ENCODE peak calls at places on chromosomes 3 and 15, in eight cellular contexts. One of them, this sample, is unnamed.

GRCh38 chr3:57752307-57752706 is 3.8 kb upstream of the SLMAP start:
- DNase-seq in ecto neural progenitor cell: no peak
- DNase-seq in psoas muscle: no peak
- DNase-seq in GDM1: no peak
- DNase-seq in RWPE2: no peak
- DNase-seq in gastrocnemius medialis: no peak
- DNase-seq in stimulated activated CD4-positive, alpha-beta T cell treated with anti-CD3 and anti-CD28 coated beads, Interleukin-1b, Interleukin-23, amount 100 ng/mL, for 48 hours: no peak
- DNase-seq in kidney epithelial cell: peak
- DNase-seq in this sample: no peak

GRCh38 chr3:132210476-132211346 is 106.5 kb upstream of the ACP3 start:
- DNase-seq in kidney epithelial cell: no peak
- DNase-seq in psoas muscle: no peak
- DNase-seq in GDM1: no peak
- DNase-seq in gastrocnemius medialis: no peak
- DNase-seq in RWPE2: no peak
- DNase-seq in ecto neural progenitor cell: no peak
- DNase-seq in stimulated activated CD4-positive, alpha-beta T cell treated with anti-CD3 and anti-CD28 coated beads, Interleukin-1b, Interleukin-23, amount 100 ng/mL, for 48 hours: peak
- DNase-seq in this sample: no peak

GRCh38 chr3:146308682-146309081 is 57.8 kb upstream of the PLSCR4 start:
- DNase-seq in psoas muscle: no peak
- DNase-seq in GDM1: no peak
- DNase-seq in ecto neural progenitor cell: no peak
- DNase-seq in stimulated activated CD4-positive, alpha-beta T cell treated with anti-CD3 and anti-CD28 coated beads, Interleukin-1b, Interleukin-23, amount 100 ng/mL, for 48 hours: no peak
- DNase-seq in kidney epithelial cell: no peak
- DNase-seq in RWPE2: no peak
- DNase-seq in gastrocnemius medialis: no peak
- DNase-seq in this sample: no peak

GRCh38 chr3:41301548-41301947 is 102.2 kb downstream of the CTNNB1 start:
- DNase-seq in kidney epithelial cell: no peak
- DNase-seq in psoas muscle: no peak
- DNase-seq in GDM1: no peak
- DNase-seq in stimulated activated CD4-positive, alpha-beta T cell treated with anti-CD3 and anti-CD28 coated beads, Interleukin-1b, Interleukin-23, amount 100 ng/mL, for 48 hours: no peak
- DNase-seq in gastrocnemius medialis: no peak
- DNase-seq in ecto neural progenitor cell: no peak
- DNase-seq in RWPE2: no peak
- DNase-seq in this sample: no peak

GRCh38 chr3:16240229-16241023 is 24.3 kb downstream of the DPH3 start:
- DNase-seq in stimulated activated CD4-positive, alpha-beta T cell treated with anti-CD3 and anti-CD28 coated beads, Interleukin-1b, Interleukin-23, amount 100 ng/mL, for 48 hours: no peak
- DNase-seq in GDM1: no peak
- DNase-seq in RWPE2: no peak
- DNase-seq in gastrocnemius medialis: no peak
- DNase-seq in psoas muscle: no peak
- DNase-seq in ecto neural progenitor cell: no peak
- DNase-seq in kidney epithelial cell: no peak
- DNase-seq in this sample: no peak

GRCh38 chr3:183692436-183692835 is 5.2 kb upstream of the YEATS2 start:
- DNase-seq in gastrocnemius medialis: no peak
- DNase-seq in GDM1: no peak
- DNase-seq in ecto neural progenitor cell: no peak
- DNase-seq in psoas muscle: no peak
- DNase-seq in RWPE2: no peak
- DNase-seq in kidney epithelial cell: no peak
- DNase-seq in stimulated activated CD4-positive, alpha-beta T cell treated with anti-CD3 and anti-CD28 coated beads, Interleukin-1b, Interleukin-23, amount 100 ng/mL, for 48 hours: no peak
- DNase-seq in this sample: no peak

GRCh38 chr3:172257638-172258400 is 190.4 kb downstream of the GHSR start:
- DNase-seq in kidney epithelial cell: no peak
- DNase-seq in gastrocnemius medialis: no peak
- DNase-seq in stimulated activated CD4-positive, alpha-beta T cell treated with anti-CD3 and anti-CD28 coated beads, Interleukin-1b, Interleukin-23, amount 100 ng/mL, for 48 hours: no peak
- DNase-seq in GDM1: no peak
- DNase-seq in psoas muscle: no peak
- DNase-seq in RWPE2: no peak
- DNase-seq in ecto neural progenitor cell: no peak
- DNase-seq in this sample: no peak

GRCh38 chr15:32746116-32746857 is 28.5 kb downstream of the GREM1 start:
- DNase-seq in psoas muscle: no peak
- DNase-seq in stimulated activated CD4-positive, alpha-beta T cell treated with anti-CD3 and anti-CD28 coated beads, Interleukin-1b, Interleukin-23, amount 100 ng/mL, for 48 hours: no peak
- DNase-seq in ecto neural progenitor cell: no peak
- DNase-seq in GDM1: no peak
- DNase-seq in kidney epithelial cell: no peak
- DNase-seq in RWPE2: no peak
- DNase-seq in gastrocnemius medialis: no peak
- DNase-seq in this sample: no peak

GRCh38 chr3:128348805-128349531 is 117.7 kb downstream of the DNAJB8 start:
- DNase-seq in stimulated activated CD4-positive, alpha-beta T cell treated with anti-CD3 and anti-CD28 coated beads, Interleukin-1b, Interleukin-23, amount 100 ng/mL, for 48 hours: no peak
- DNase-seq in GDM1: no peak
- DNase-seq in kidney epithelial cell: no peak
- DNase-seq in ecto neural progenitor cell: no peak
- DNase-seq in psoas muscle: no peak
- DNase-seq in RWPE2: no peak
- DNase-seq in gastrocnemius medialis: no peak
- DNase-seq in this sample: peak

GRCh38 chr3:12884104-12884742 is 42.9 kb upstream of the RPL32 start:
- DNase-seq in stimulated activated CD4-positive, alpha-beta T cell treated with anti-CD3 and anti-CD28 coated beads, Interleukin-1b, Interleukin-23, amount 100 ng/mL, for 48 hours: no peak
- DNase-seq in psoas muscle: peak
- DNase-seq in GDM1: no peak
- DNase-seq in RWPE2: no peak
- DNase-seq in gastrocnemius medialis: peak
- DNase-seq in kidney epithelial cell: no peak
- DNase-seq in ecto neural progenitor cell: no peak
- DNase-seq in this sample: no peak

GRCh38 chr3:134380249-134380648 is 6.0 kb upstream of the AMOTL2 start:
- DNase-seq in stimulated activated CD4-positive, alpha-beta T cell treated with anti-CD3 and anti-CD28 coated beads, Interleukin-1b, Interleukin-23, amount 100 ng/mL, for 48 hours: no peak
- DNase-seq in kidney epithelial cell: no peak
- DNase-seq in ecto neural progenitor cell: no peak
- DNase-seq in gastrocnemius medialis: no peak
- DNase-seq in GDM1: no peak
- DNase-seq in RWPE2: no peak
- DNase-seq in psoas muscle: no peak
- DNase-seq in this sample: no peak

GRCh38 chr3:48680811-48681540 is 4.7 kb downstream of the NCKIPSD start:
- DNase-seq in ecto neural progenitor cell: no peak
- DNase-seq in stimulated activated CD4-positive, alpha-beta T cell treated with anti-CD3 and anti-CD28 coated beads, Interleukin-1b, Interleukin-23, amount 100 ng/mL, for 48 hours: no peak
- DNase-seq in kidney epithelial cell: no peak
- DNase-seq in gastrocnemius medialis: no peak
- DNase-seq in psoas muscle: no peak
- DNase-seq in RWPE2: peak
- DNase-seq in GDM1: no peak
- DNase-seq in this sample: no peak

GRCh38 chr3:105752791-105753415 is 115.9 kb downstream of the CBLB start:
- DNase-seq in ecto neural progenitor cell: no peak
- DNase-seq in kidney epithelial cell: no peak
- DNase-seq in gastrocnemius medialis: no peak
- DNase-seq in GDM1: no peak
- DNase-seq in stimulated activated CD4-positive, alpha-beta T cell treated with anti-CD3 and anti-CD28 coated beads, Interleukin-1b, Interleukin-23, amount 100 ng/mL, for 48 hours: no peak
- DNase-seq in psoas muscle: no peak
- DNase-seq in RWPE2: no peak
- DNase-seq in this sample: no peak

GRCh38 chr3:127544806-127545545 is 45.6 kb downstream of the TPRA1 start:
- DNase-seq in kidney epithelial cell: no peak
- DNase-seq in ecto neural progenitor cell: no peak
- DNase-seq in psoas muscle: no peak
- DNase-seq in gastrocnemius medialis: no peak
- DNase-seq in stimulated activated CD4-positive, alpha-beta T cell treated with anti-CD3 and anti-CD28 coated beads, Interleukin-1b, Interleukin-23, amount 100 ng/mL, for 48 hours: no peak
- DNase-seq in GDM1: no peak
- DNase-seq in RWPE2: no peak
- DNase-seq in this sample: no peak

GRCh38 chr3:120855665-120856437 is 52.2 kb upstream of the STXBP5L start:
- DNase-seq in RWPE2: no peak
- DNase-seq in gastrocnemius medialis: no peak
- DNase-seq in psoas muscle: peak
- DNase-seq in stimulated activated CD4-positive, alpha-beta T cell treated with anti-CD3 and anti-CD28 coated beads, Interleukin-1b, Interleukin-23, amount 100 ng/mL, for 48 hours: no peak
- DNase-seq in ecto neural progenitor cell: no peak
- DNase-seq in kidney epithelial cell: peak
- DNase-seq in GDM1: no peak
- DNase-seq in this sample: no peak

GRCh38 chr3:142418926-142419592 is 28.8 kb downstream of the XRN1 start:
- DNase-seq in stimulated activated CD4-positive, alpha-beta T cell treated with anti-CD3 and anti-CD28 coated beads, Interleukin-1b, Interleukin-23, amount 100 ng/mL, for 48 hours: no peak
- DNase-seq in GDM1: no peak
- DNase-seq in psoas muscle: no peak
- DNase-seq in kidney epithelial cell: no peak
- DNase-seq in ecto neural progenitor cell: no peak
- DNase-seq in gastrocnemius medialis: no peak
- DNase-seq in RWPE2: no peak
- DNase-seq in this sample: no peak

GRCh38 chr3:16374047-16375019 is 109.3 kb downstream of the OXNAD1 start:
- DNase-seq in ecto neural progenitor cell: no peak
- DNase-seq in kidney epithelial cell: no peak
- DNase-seq in GDM1: no peak
- DNase-seq in psoas muscle: no peak
- DNase-seq in gastrocnemius medialis: no peak
- DNase-seq in RWPE2: no peak
- DNase-seq in stimulated activated CD4-positive, alpha-beta T cell treated with anti-CD3 and anti-CD28 coated beads, Interleukin-1b, Interleukin-23, amount 100 ng/mL, for 48 hours: no peak
- DNase-seq in this sample: no peak

GRCh38 chr3:194682651-194683310 is 2.9 kb upstream of the FAM43A start:
- DNase-seq in RWPE2: peak
- DNase-seq in gastrocnemius medialis: peak
- DNase-seq in stimulated activated CD4-positive, alpha-beta T cell treated with anti-CD3 and anti-CD28 coated beads, Interleukin-1b, Interleukin-23, amount 100 ng/mL, for 48 hours: peak
- DNase-seq in ecto neural progenitor cell: peak
- DNase-seq in psoas muscle: peak
- DNase-seq in kidney epithelial cell: no peak
- DNase-seq in GDM1: peak
- DNase-seq in this sample: peak

GRCh38 chr3:168024537-168024941 is 71.2 kb downstream of the GOLIM4 start:
- DNase-seq in RWPE2: no peak
- DNase-seq in psoas muscle: no peak
- DNase-seq in kidney epithelial cell: peak
- DNase-seq in ecto neural progenitor cell: no peak
- DNase-seq in gastrocnemius medialis: no peak
- DNase-seq in stimulated activated CD4-positive, alpha-beta T cell treated with anti-CD3 and anti-CD28 coated beads, Interleukin-1b, Interleukin-23, amount 100 ng/mL, for 48 hours: peak
- DNase-seq in GDM1: peak
- DNase-seq in this sample: peak

GRCh38 chr3:149955449-149955848 is 15.2 kb downstream of the PFN2 start:
- DNase-seq in ecto neural progenitor cell: no peak
- DNase-seq in psoas muscle: no peak
- DNase-seq in RWPE2: no peak
- DNase-seq in gastrocnemius medialis: no peak
- DNase-seq in kidney epithelial cell: no peak
- DNase-seq in stimulated activated CD4-positive, alpha-beta T cell treated with anti-CD3 and anti-CD28 coated beads, Interleukin-1b, Interleukin-23, amount 100 ng/mL, for 48 hours: no peak
- DNase-seq in GDM1: no peak
- DNase-seq in this sample: no peak

GRCh38 chr3:89000886-89001285 is 106.5 kb upstream of the EPHA3 start:
- DNase-seq in ecto neural progenitor cell: no peak
- DNase-seq in kidney epithelial cell: peak
- DNase-seq in RWPE2: no peak
- DNase-seq in stimulated activated CD4-positive, alpha-beta T cell treated with anti-CD3 and anti-CD28 coated beads, Interleukin-1b, Interleukin-23, amount 100 ng/mL, for 48 hours: no peak
- DNase-seq in GDM1: no peak
- DNase-seq in gastrocnemius medialis: no peak
- DNase-seq in psoas muscle: no peak
- DNase-seq in this sample: no peak

GRCh38 chr3:160449660-160450598 is at the start of gene TRIM59:
- DNase-seq in kidney epithelial cell: peak
- DNase-seq in stimulated activated CD4-positive, alpha-beta T cell treated with anti-CD3 and anti-CD28 coated beads, Interleukin-1b, Interleukin-23, amount 100 ng/mL, for 48 hours: peak
- DNase-seq in GDM1: no peak
- DNase-seq in psoas muscle: peak
- DNase-seq in RWPE2: peak
- DNase-seq in ecto neural progenitor cell: peak
- DNase-seq in gastrocnemius medialis: peak
- DNase-seq in this sample: no peak

GRCh38 chr3:42830437-42831320 is 21.4 kb downstream of the ACKR2 start:
- DNase-seq in psoas muscle: no peak
- DNase-seq in gastrocnemius medialis: no peak
- DNase-seq in stimulated activated CD4-positive, alpha-beta T cell treated with anti-CD3 and anti-CD28 coated beads, Interleukin-1b, Interleukin-23, amount 100 ng/mL, for 48 hours: no peak
- DNase-seq in ecto neural progenitor cell: no peak
- DNase-seq in kidney epithelial cell: no peak
- DNase-seq in GDM1: peak
- DNase-seq in RWPE2: no peak
- DNase-seq in this sample: no peak

GRCh38 chr3:31166249-31166885 is 271.9 kb upstream of the GADL1 start:
- DNase-seq in GDM1: no peak
- DNase-seq in stimulated activated CD4-positive, alpha-beta T cell treated with anti-CD3 and anti-CD28 coated beads, Interleukin-1b, Interleukin-23, amount 100 ng/mL, for 48 hours: no peak
- DNase-seq in RWPE2: no peak
- DNase-seq in gastrocnemius medialis: no peak
- DNase-seq in psoas muscle: no peak
- DNase-seq in ecto neural progenitor cell: no peak
- DNase-seq in kidney epithelial cell: peak
- DNase-seq in this sample: no peak

GRCh38 chr15:80777836-80778620 is 1.1 kb upstream of the CEMIP start:
- DNase-seq in GDM1: no peak
- DNase-seq in RWPE2: no peak
- DNase-seq in stimulated activated CD4-positive, alpha-beta T cell treated with anti-CD3 and anti-CD28 coated beads, Interleukin-1b, Interleukin-23, amount 100 ng/mL, for 48 hours: no peak
- DNase-seq in ecto neural progenitor cell: no peak
- DNase-seq in kidney epithelial cell: no peak
- DNase-seq in psoas muscle: no peak
- DNase-seq in gastrocnemius medialis: no peak
- DNase-seq in this sample: no peak

GRCh38 chr3:183449791-183450190 is 21.4 kb upstream of the MCF2L2 start:
- DNase-seq in gastrocnemius medialis: no peak
- DNase-seq in stimulated activated CD4-positive, alpha-beta T cell treated with anti-CD3 and anti-CD28 coated beads, Interleukin-1b, Interleukin-23, amount 100 ng/mL, for 48 hours: no peak
- DNase-seq in GDM1: no peak
- DNase-seq in kidney epithelial cell: no peak
- DNase-seq in psoas muscle: no peak
- DNase-seq in ecto neural progenitor cell: no peak
- DNase-seq in RWPE2: no peak
- DNase-seq in this sample: no peak

GRCh38 chr3:66729685-66730393 is 229.0 kb upstream of the LRIG1 start:
- DNase-seq in gastrocnemius medialis: no peak
- DNase-seq in kidney epithelial cell: no peak
- DNase-seq in RWPE2: no peak
- DNase-seq in psoas muscle: no peak
- DNase-seq in stimulated activated CD4-positive, alpha-beta T cell treated with anti-CD3 and anti-CD28 coated beads, Interleukin-1b, Interleukin-23, amount 100 ng/mL, for 48 hours: no peak
- DNase-seq in ecto neural progenitor cell: no peak
- DNase-seq in GDM1: no peak
- DNase-seq in this sample: no peak

GRCh38 chr3:151875759-151876158 is 2.3 kb downstream of the SUCNR1 start:
- DNase-seq in psoas muscle: no peak
- DNase-seq in stimulated activated CD4-positive, alpha-beta T cell treated with anti-CD3 and anti-CD28 coated beads, Interleukin-1b, Interleukin-23, amount 100 ng/mL, for 48 hours: no peak
- DNase-seq in gastrocnemius medialis: no peak
- DNase-seq in ecto neural progenitor cell: no peak
- DNase-seq in RWPE2: no peak
- DNase-seq in kidney epithelial cell: peak
- DNase-seq in GDM1: peak
- DNase-seq in this sample: peak

GRCh38 chr15:80264031-80264430 is 12.0 kb upstream of the CTXND1 start:
- DNase-seq in stimulated activated CD4-positive, alpha-beta T cell treated with anti-CD3 and anti-CD28 coated beads, Interleukin-1b, Interleukin-23, amount 100 ng/mL, for 48 hours: no peak
- DNase-seq in ecto neural progenitor cell: no peak
- DNase-seq in psoas muscle: no peak
- DNase-seq in kidney epithelial cell: no peak
- DNase-seq in gastrocnemius medialis: no peak
- DNase-seq in RWPE2: no peak
- DNase-seq in GDM1: no peak
- DNase-seq in this sample: no peak

GRCh38 chr3:53218136-53218535 is 37.7 kb downstream of the TKT start:
- DNase-seq in RWPE2: no peak
- DNase-seq in kidney epithelial cell: no peak
- DNase-seq in ecto neural progenitor cell: no peak
- DNase-seq in stimulated activated CD4-positive, alpha-beta T cell treated with anti-CD3 and anti-CD28 coated beads, Interleukin-1b, Interleukin-23, amount 100 ng/mL, for 48 hours: no peak
- DNase-seq in gastrocnemius medialis: no peak
- DNase-seq in psoas muscle: no peak
- DNase-seq in GDM1: no peak
- DNase-seq in this sample: no peak

GRCh38 chr3:39318311-39318710 is 11.2 kb upstream of the CCR8 start:
- DNase-seq in GDM1: no peak
- DNase-seq in psoas muscle: no peak
- DNase-seq in ecto neural progenitor cell: no peak
- DNase-seq in gastrocnemius medialis: no peak
- DNase-seq in RWPE2: no peak
- DNase-seq in stimulated activated CD4-positive, alpha-beta T cell treated with anti-CD3 and anti-CD28 coated beads, Interleukin-1b, Interleukin-23, amount 100 ng/mL, for 48 hours: no peak
- DNase-seq in kidney epithelial cell: no peak
- DNase-seq in this sample: no peak

GRCh38 chr3:130935761-130936160 is 41.9 kb downstream of the ATP2C1 start:
- DNase-seq in gastrocnemius medialis: no peak
- DNase-seq in stimulated activated CD4-positive, alpha-beta T cell treated with anti-CD3 and anti-CD28 coated beads, Interleukin-1b, Interleukin-23, amount 100 ng/mL, for 48 hours: no peak
- DNase-seq in psoas muscle: no peak
- DNase-seq in GDM1: no peak
- DNase-seq in ecto neural progenitor cell: no peak
- DNase-seq in RWPE2: no peak
- DNase-seq in kidney epithelial cell: peak
- DNase-seq in this sample: no peak

GRCh38 chr3:142568393-142569017 is 10.0 kb downstream of the ATR start:
- DNase-seq in RWPE2: no peak
- DNase-seq in kidney epithelial cell: no peak
- DNase-seq in stimulated activated CD4-positive, alpha-beta T cell treated with anti-CD3 and anti-CD28 coated beads, Interleukin-1b, Interleukin-23, amount 100 ng/mL, for 48 hours: no peak
- DNase-seq in ecto neural progenitor cell: no peak
- DNase-seq in psoas muscle: no peak
- DNase-seq in GDM1: no peak
- DNase-seq in gastrocnemius medialis: no peak
- DNase-seq in this sample: no peak

This sample was measured in GF-D8.